ENCODE peak calls at places on chromosomes 3 and 15, in four cellular contexts. S is nephron progenitor cell, T is kidney, W is colonic mucosa. A is an unnamed sample.

GRCh38 chr3:28824316-28824715 is 456.6 kb upstream of the RBMS3 start:
- DNase-seq in S (no peak), T (no peak), W (no peak), A (no peak)

GRCh38 chr3:161401389-161401788 is 30.1 kb upstream of the SPTSSB start:
- DNase-seq in S (no peak), T (no peak), W (no peak), A (no peak)

GRCh38 chr3:129121016-129121791 is 400 bp downstream of the RAB43 start:
- DNase-seq in S (no peak), T (no peak), W (peak), A (no peak)

GRCh38 chr15:41043276-41043675 is 72.8 kb downstream of the INO80 start:
- DNase-seq in S (no peak), T (no peak), W (no peak), A (no peak)

GRCh38 chr3:197736010-197736490 is 654 bp downstream of the RUBCN start:
- DNase-seq in S (peak), T (no peak), W (peak), A (peak)

GRCh38 chr15:63243776-63244175 is 33.6 kb upstream of the APH1B start:
- DNase-seq in S (no peak), T (no peak), W (no peak), A (no peak)

GRCh38 chr3:18556503-18556902 is 131.4 kb upstream of the SATB1 start:
- DNase-seq in S (no peak), T (no peak), W (no peak), A (no peak)

GRCh38 chr3:8987673-8988655 is 24.7 kb upstream of the RAD18 start:
- DNase-seq in S (peak), T (no peak), W (peak), A (peak)

GRCh38 chr3:125281411-125281810 is 68.9 kb upstream of the SLC12A8 start:
- DNase-seq in S (no peak), T (no peak), W (no peak), A (no peak)

GRCh38 chr3:122892561-122892960 is 97.7 kb downstream of the SLC49A4 start:
- DNase-seq in S (no peak), T (no peak), W (no peak), A (no peak)

GRCh38 chr3:185744997-185745843 is 79.6 kb downstream of the IGF2BP2 start:
- DNase-seq in S (peak), T (no peak), W (peak), A (no peak)

DNA sequence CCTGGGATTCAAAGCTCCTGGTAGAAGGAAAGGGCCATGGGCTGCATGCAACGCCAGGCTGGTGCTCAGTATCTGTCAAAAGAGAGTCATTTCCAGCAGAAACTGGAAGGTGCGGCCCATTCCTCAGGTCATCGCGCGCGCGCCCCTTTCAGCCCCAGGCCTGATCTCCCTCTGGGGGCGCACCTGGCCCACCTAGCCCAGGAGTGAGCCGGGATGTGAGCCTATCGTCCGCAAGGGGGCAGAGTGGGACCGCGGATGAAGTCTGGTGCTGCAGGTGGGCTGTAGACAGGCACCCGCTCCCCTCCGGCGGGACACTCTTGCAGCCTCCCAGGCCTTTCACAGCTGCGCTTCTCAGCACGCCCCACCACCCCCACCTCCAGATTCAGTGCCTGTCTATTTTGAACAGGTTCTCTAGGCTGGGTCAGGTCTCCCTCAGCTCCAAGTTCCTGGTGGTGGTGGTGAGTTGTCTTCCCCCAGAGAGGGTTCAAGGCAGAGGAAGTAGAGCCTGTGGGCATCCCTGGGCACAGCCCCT is 5.8 kb upstream of the RPL29 start:
- DNase-seq in S (peak), T (peak), W (peak), A (peak)
- TF ChIP-seq CTCF in S (peak), T (peak), W (peak), A (peak)

DNA sequence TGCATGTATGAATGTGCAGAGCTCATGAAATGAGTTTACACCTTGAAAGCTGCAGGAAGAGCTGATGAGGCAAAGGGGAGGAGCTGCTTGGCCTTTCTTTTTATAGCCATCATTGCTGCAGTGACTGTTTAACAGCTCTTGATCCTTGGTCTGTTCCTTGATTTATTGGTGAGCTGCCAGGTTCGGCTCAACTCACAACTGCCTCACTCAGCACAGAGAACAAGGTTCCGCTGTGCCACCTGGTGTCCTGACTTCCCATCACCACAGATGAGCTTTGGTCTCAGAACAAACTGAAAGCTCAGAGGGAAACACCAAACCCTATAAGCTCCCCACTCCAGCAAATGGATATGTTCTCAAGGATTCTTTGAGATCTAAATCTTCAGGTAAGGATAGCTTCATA is 626.1 kb downstream of the MAGI1 start:
- DNase-seq in S (peak), T (no peak), W (peak), A (no peak)
- TF ChIP-seq CTCF in S (peak), T (peak), W (peak), A (no peak)

GRCh38 chr3:76369170-76369569 is 583.8 kb upstream of the ZNF717 start:
- DNase-seq in S (no peak), T (no peak), W (no peak), A (no peak)
- TF ChIP-seq CTCF in S (no peak), T (peak), W (no peak), A (no peak)

GRCh38 chr3:170387952-170388351 is 30.4 kb downstream of the SKIL start:
- DNase-seq in S (no peak), T (no peak), W (no peak), A (no peak)
- TF ChIP-seq CTCF in S (no peak), T (no peak), W (no peak), A (no peak)

DNA sequence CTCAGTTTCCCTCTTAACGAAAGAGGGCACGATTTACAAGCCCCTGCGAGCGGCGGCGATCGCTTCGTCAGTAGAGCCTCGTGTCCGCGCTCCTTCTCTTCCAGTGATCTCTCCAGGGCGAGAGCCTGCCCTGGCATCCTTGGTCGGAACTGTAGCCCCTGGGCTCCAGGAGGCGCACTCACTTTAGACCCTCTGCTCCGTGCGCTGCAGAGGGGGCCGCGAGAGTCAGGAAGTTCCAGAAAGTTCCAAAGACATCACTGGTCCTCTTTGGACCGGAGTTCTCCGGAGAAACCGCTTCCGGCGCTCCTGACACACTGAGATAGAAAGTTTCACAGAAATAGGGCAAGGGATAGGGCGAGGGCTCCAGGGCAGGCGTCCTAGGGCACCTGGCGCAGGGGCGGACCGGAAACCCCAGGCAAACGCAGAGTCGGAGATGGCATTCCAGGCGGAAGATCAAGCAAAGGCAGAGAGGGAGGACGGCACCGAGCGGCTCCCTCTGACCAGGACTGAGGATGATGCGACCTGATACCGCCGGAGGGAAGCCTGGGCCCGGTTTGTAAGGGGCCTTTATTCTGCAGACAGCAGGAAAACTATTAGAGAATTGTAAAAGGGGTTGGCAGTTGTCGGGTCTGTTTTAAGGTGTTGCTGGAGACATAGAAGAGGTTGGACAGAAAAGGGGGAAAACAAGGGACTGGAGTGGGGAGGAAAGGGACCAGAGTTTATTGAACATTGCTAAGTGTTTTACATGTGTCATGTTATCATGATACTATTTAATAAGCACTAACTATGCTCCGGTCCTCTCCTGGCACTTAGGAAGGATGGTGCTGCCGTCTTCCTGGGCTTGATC is 1.3 kb upstream of the CPEB1 start:
- DNase-seq in S (peak), T (no peak), W (no peak), A (no peak)
- TF ChIP-seq CTCF in S (no peak), T (no peak), W (no peak), A (no peak)